ENCODE peak calls at places on chromosomes 1 and 21, in five cellular contexts. One of them, this sample, is unnamed.

GRCh38 chr1:226654046-226654445 is 85.0 kb downstream of the ITPKB start:
- DNase-seq in neural progenitor cell: peak; percentile 77
- DNase-seq in IMR-90: peak; percentile 54
- DNase-seq in astrocyte: peak; percentile 87
- DNase-seq in SK-N-SH: no peak
- DNase-seq in this sample: no peak

GRCh38 chr1:99820546-99820945 is 29.6 kb upstream of the AGL start:
- DNase-seq in neural progenitor cell: no peak
- DNase-seq in IMR-90: no peak
- DNase-seq in astrocyte: no peak
- DNase-seq in SK-N-SH: no peak
- DNase-seq in this sample: no peak

GRCh38 chr1:23673086-23673813 is 18.4 kb upstream of the RPL11 start:
- DNase-seq in neural progenitor cell: peak; percentile 82
- DNase-seq in IMR-90: peak; percentile 69
- DNase-seq in astrocyte: peak; percentile 30
- DNase-seq in SK-N-SH: no peak
- DNase-seq in this sample: peak; percentile 91

GRCh38 chr1:34916104-34916503 is 13.3 kb downstream of the DLGAP3 start:
- DNase-seq in neural progenitor cell: no peak
- DNase-seq in IMR-90: no peak
- DNase-seq in astrocyte: no peak
- DNase-seq in SK-N-SH: no peak
- DNase-seq in this sample: no peak

GRCh38 chr21:40847956-40848355 is 998 bp upstream of the DSCAM start:
- DNase-seq in neural progenitor cell: peak; percentile 31
- DNase-seq in IMR-90: no peak
- DNase-seq in astrocyte: no peak
- DNase-seq in SK-N-SH: no peak
- DNase-seq in this sample: no peak

GRCh38 chr1:178726545-178726944 is 1.5 kb downstream of the RALGPS2 start:
- DNase-seq in neural progenitor cell: no peak
- DNase-seq in IMR-90: no peak
- DNase-seq in astrocyte: no peak
- DNase-seq in SK-N-SH: no peak
- DNase-seq in this sample: no peak

GRCh38 chr21:42037943-42038342 is 27.8 kb upstream of the ZBTB21 start:
- DNase-seq in neural progenitor cell: no peak
- DNase-seq in IMR-90: no peak
- DNase-seq in astrocyte: no peak
- DNase-seq in SK-N-SH: no peak
- DNase-seq in this sample: no peak

GRCh38 chr1:229448373-229448772 is 14.5 kb upstream of the ACTA1 start:
- DNase-seq in neural progenitor cell: no peak
- DNase-seq in IMR-90: no peak
- DNase-seq in astrocyte: no peak
- DNase-seq in SK-N-SH: no peak
- DNase-seq in this sample: no peak

GRCh38 chr1:208942394-208942793 is 641.1 kb upstream of the CAMK1G start:
- DNase-seq in neural progenitor cell: no peak
- DNase-seq in IMR-90: no peak
- DNase-seq in astrocyte: no peak
- DNase-seq in SK-N-SH: no peak
- DNase-seq in this sample: peak; percentile 38

GRCh38 chr1:112423207-112423606 is 27.2 kb downstream of the CTTNBP2NL start:
- DNase-seq in neural progenitor cell: no peak
- DNase-seq in IMR-90: no peak
- DNase-seq in astrocyte: no peak
- DNase-seq in SK-N-SH: no peak
- DNase-seq in this sample: no peak

GRCh38 chr1:156467906-156468305 is 32.7 kb downstream of the MEF2D start:
- DNase-seq in neural progenitor cell: no peak
- DNase-seq in IMR-90: no peak
- DNase-seq in astrocyte: no peak
- DNase-seq in SK-N-SH: no peak
- DNase-seq in this sample: no peak

GRCh38 chr1:67429528-67430357 is 459 bp downstream of the SERBP1 start:
- DNase-seq in neural progenitor cell: peak; percentile 56
- DNase-seq in IMR-90: no peak
- DNase-seq in astrocyte: no peak
- DNase-seq in SK-N-SH: peak; percentile 38
- DNase-seq in this sample: peak; percentile 35

GRCh38 chr1:219174672-219175564 is 1.2 kb downstream of the LYPLAL1 start:
- DNase-seq in neural progenitor cell: peak; percentile 54
- DNase-seq in IMR-90: peak; percentile 90
- DNase-seq in astrocyte: peak; percentile 94
- DNase-seq in SK-N-SH: no peak
- DNase-seq in this sample: peak; percentile 67

GRCh38 chr1:64121766-64122385 is 81.5 kb upstream of the UBE2U start:
- DNase-seq in neural progenitor cell: no peak
- DNase-seq in IMR-90: peak; percentile 47
- DNase-seq in astrocyte: peak; percentile 46
- DNase-seq in SK-N-SH: no peak
- DNase-seq in this sample: peak; percentile 60

GRCh38 chr1:101174722-101175121 is 62.1 kb upstream of the S1PR1 start:
- DNase-seq in neural progenitor cell: no peak
- DNase-seq in IMR-90: peak; percentile 82
- DNase-seq in astrocyte: peak; percentile 88
- DNase-seq in SK-N-SH: no peak
- DNase-seq in this sample: peak; percentile 87

GRCh38 chr1:69737527-69738176 is 169.9 kb downstream of the LRRC7 start:
- DNase-seq in neural progenitor cell: peak; percentile 81
- DNase-seq in IMR-90: peak; percentile 67
- DNase-seq in astrocyte: peak; percentile 51
- DNase-seq in SK-N-SH: peak; percentile 9
- DNase-seq in this sample: peak; percentile 63

GRCh38 chr1:46199233-46199749 is 1.1 kb upstream of the POMGNT1 start:
- DNase-seq in neural progenitor cell: no peak
- DNase-seq in IMR-90: no peak
- DNase-seq in astrocyte: no peak
- DNase-seq in SK-N-SH: no peak
- DNase-seq in this sample: no peak

GRCh38 chr1:153944005-153944821 is 2.3 kb downstream of the DENND4B start:
- DNase-seq in neural progenitor cell: no peak
- DNase-seq in IMR-90: no peak
- DNase-seq in astrocyte: no peak
- DNase-seq in SK-N-SH: peak; percentile 56
- DNase-seq in this sample: no peak

GRCh38 chr1:116820362-116820761 is 66.1 kb downstream of the CD2 start:
- DNase-seq in neural progenitor cell: no peak
- DNase-seq in IMR-90: peak; percentile 80
- DNase-seq in astrocyte: peak; percentile 99
- DNase-seq in SK-N-SH: no peak
- DNase-seq in this sample: peak; percentile 88

GRCh38 chr1:30310966-30311742 is 412.2 kb downstream of the MATN1 start:
- DNase-seq in neural progenitor cell: no peak
- DNase-seq in IMR-90: no peak
- DNase-seq in astrocyte: no peak
- DNase-seq in SK-N-SH: no peak
- DNase-seq in this sample: no peak

GRCh38 chr1:94580367-94581115 is 39.0 kb upstream of the F3 start:
- DNase-seq in neural progenitor cell: no peak
- DNase-seq in IMR-90: peak; percentile 45
- DNase-seq in astrocyte: peak; percentile 48
- DNase-seq in SK-N-SH: no peak
- DNase-seq in this sample: no peak

GRCh38 chr1:229282295-229282823 is 11.4 kb downstream of the RAB4A start:
- DNase-seq in neural progenitor cell: no peak
- DNase-seq in IMR-90: no peak
- DNase-seq in astrocyte: no peak
- DNase-seq in SK-N-SH: no peak
- DNase-seq in this sample: no peak

GRCh38 chr1:95230768-95231191 is 3.2 kb upstream of the RWDD3 start:
- DNase-seq in neural progenitor cell: no peak
- DNase-seq in IMR-90: no peak
- DNase-seq in astrocyte: no peak
- DNase-seq in SK-N-SH: no peak
- DNase-seq in this sample: no peak

GRCh38 chr1:232333419-232333767 is 296.5 kb downstream of the SIPA1L2 start:
- DNase-seq in neural progenitor cell: no peak
- DNase-seq in IMR-90: no peak
- DNase-seq in astrocyte: no peak
- DNase-seq in SK-N-SH: no peak
- DNase-seq in this sample: no peak

GRCh38 chr1:107689157-107689556 is 275.8 kb downstream of the VAV3 start:
- DNase-seq in neural progenitor cell: no peak
- DNase-seq in IMR-90: no peak
- DNase-seq in astrocyte: no peak
- DNase-seq in SK-N-SH: no peak
- DNase-seq in this sample: peak; percentile 75

GRCh38 chr1:172425339-172425738 is 4.9 kb downstream of the C1orf105 start:
- DNase-seq in neural progenitor cell: no peak
- DNase-seq in IMR-90: no peak
- DNase-seq in astrocyte: no peak
- DNase-seq in SK-N-SH: no peak
- DNase-seq in this sample: no peak

GRCh38 chr1:13605159-13605558 is 21.5 kb downstream of the PDPN start:
- DNase-seq in neural progenitor cell: no peak
- DNase-seq in IMR-90: peak; percentile 36
- DNase-seq in astrocyte: peak; percentile 89
- DNase-seq in SK-N-SH: no peak
- DNase-seq in this sample: peak; percentile 52

GRCh38 chr1:41859686-41860085 is 59.0 kb downstream of the HIVEP3 start:
- DNase-seq in neural progenitor cell: no peak
- DNase-seq in IMR-90: no peak
- DNase-seq in astrocyte: no peak
- DNase-seq in SK-N-SH: no peak
- DNase-seq in this sample: peak; percentile 68

GRCh38 chr1:25038699-25039098 is 108.6 kb upstream of the RUNX3 start:
- DNase-seq in neural progenitor cell: no peak
- DNase-seq in IMR-90: no peak
- DNase-seq in astrocyte: no peak
- DNase-seq in SK-N-SH: no peak
- DNase-seq in this sample: no peak

GRCh38 chr1:25041869-25042268 is 111.8 kb upstream of the RUNX3 start:
- DNase-seq in neural progenitor cell: no peak
- DNase-seq in IMR-90: no peak
- DNase-seq in astrocyte: no peak
- DNase-seq in SK-N-SH: no peak
- DNase-seq in this sample: no peak

GRCh38 chr1:25040122-25040685 is 110.1 kb upstream of the RUNX3 start:
- DNase-seq in neural progenitor cell: no peak
- DNase-seq in IMR-90: no peak
- DNase-seq in astrocyte: no peak
- DNase-seq in SK-N-SH: no peak
- DNase-seq in this sample: no peak

GRCh38 chr1:25037174-25038074 is 107.3 kb upstream of the RUNX3 start:
- DNase-seq in neural progenitor cell: peak; percentile 70
- DNase-seq in IMR-90: peak; percentile 13
- DNase-seq in astrocyte: no peak
- DNase-seq in SK-N-SH: peak; percentile 78
- DNase-seq in this sample: no peak

GRCh38 chr1:25039229-25039628 is 109.2 kb upstream of the RUNX3 start:
- DNase-seq in neural progenitor cell: no peak
- DNase-seq in IMR-90: peak; percentile 5
- DNase-seq in astrocyte: no peak
- DNase-seq in SK-N-SH: no peak
- DNase-seq in this sample: no peak
- TF ChIP-seq CTCF in neural progenitor cell: peak; percentile 19
- TF ChIP-seq CTCF in IMR-90: peak; percentile 19
- TF ChIP-seq CTCF in astrocyte: no peak
- TF ChIP-seq CTCF in SK-N-SH: no peak
- TF ChIP-seq CTCF in this sample: no peak

GRCh38 chr1:14925336-14926136 is 228.0 kb upstream of the TMEM51 start:
- DNase-seq in neural progenitor cell: no peak
- DNase-seq in IMR-90: no peak
- DNase-seq in astrocyte: no peak
- DNase-seq in SK-N-SH: no peak
- DNase-seq in this sample: no peak
- H3K9ac ChIP-seq in neural progenitor cell: no peak overlapping the region
- H3K9ac ChIP-seq in IMR-90: peak overlapping the region; percentile 82
- H3K9ac ChIP-seq in astrocyte: peak overlapping the region; percentile 69
- H3K9ac ChIP-seq in SK-N-SH: peak overlapping the region; percentile 71
- H3K9ac ChIP-seq in this sample: peak overlapping the region; percentile 73

GRCh38 chr21:32414579-32415358 is 2.3 kb downstream of the EVA1C start:
- DNase-seq in neural progenitor cell: peak; percentile 11
- DNase-seq in IMR-90: peak; percentile 63
- DNase-seq in astrocyte: peak; percentile 26
- DNase-seq in SK-N-SH: peak; percentile 42
- DNase-seq in this sample: peak; percentile 30
- TF ChIP-seq CTCF in neural progenitor cell: no peak
- TF ChIP-seq CTCF in IMR-90: peak; percentile 68
- TF ChIP-seq CTCF in astrocyte: peak; percentile 51
- TF ChIP-seq CTCF in SK-N-SH: peak; percentile 70
- TF ChIP-seq CTCF in this sample: peak; percentile 45

GRCh38 chr1:39646232-39647081 is 7.0 kb upstream of the HEYL start:
- DNase-seq in neural progenitor cell: peak; percentile 71
- DNase-seq in IMR-90: peak; percentile 79
- DNase-seq in astrocyte: no peak
- DNase-seq in SK-N-SH: peak; percentile 82
- DNase-seq in this sample: no peak
- H3K9ac ChIP-seq in neural progenitor cell: no peak overlapping the region
- H3K9ac ChIP-seq in IMR-90: no peak overlapping the region
- H3K9ac ChIP-seq in astrocyte: no peak overlapping the region
- H3K9ac ChIP-seq in SK-N-SH: no peak overlapping the region
- H3K9ac ChIP-seq in this sample: no peak overlapping the region

GRCh38 chr1:90964444-90965035 is 57.3 kb downstream of the ZNF644 start:
- DNase-seq in neural progenitor cell: peak; percentile 15
- DNase-seq in IMR-90: peak; percentile 21
- DNase-seq in astrocyte: peak; percentile 5
- DNase-seq in SK-N-SH: no peak
- DNase-seq in this sample: peak; percentile 13
- TF ChIP-seq CTCF in neural progenitor cell: peak; percentile 60
- TF ChIP-seq CTCF in IMR-90: peak; percentile 54
- TF ChIP-seq CTCF in astrocyte: peak; percentile 21
- TF ChIP-seq CTCF in SK-N-SH: peak; percentile 67
- TF ChIP-seq CTCF in this sample: peak; percentile 27

GRCh38 chr1:39701092-39701460 is 9.8 kb upstream of the HPCAL4 start:
- DNase-seq in neural progenitor cell: no peak
- DNase-seq in IMR-90: peak; percentile 56
- DNase-seq in astrocyte: peak; percentile 67
- DNase-seq in SK-N-SH: no peak
- DNase-seq in this sample: no peak
- H3K9ac ChIP-seq in neural progenitor cell: no peak overlapping the region
- H3K9ac ChIP-seq in IMR-90: no peak overlapping the region
- H3K9ac ChIP-seq in astrocyte: peak overlapping the region; percentile 36
- H3K9ac ChIP-seq in SK-N-SH: no peak overlapping the region
- H3K9ac ChIP-seq in this sample: no peak overlapping the region

GRCh38 chr1:202994756-202995155 is 12.4 kb upstream of the TMEM183A start:
- DNase-seq in neural progenitor cell: no peak
- DNase-seq in IMR-90: no peak
- DNase-seq in astrocyte: no peak
- DNase-seq in SK-N-SH: no peak
- DNase-seq in this sample: no peak

GRCh38 chr1:203000217-203000944 is 6.8 kb upstream of the TMEM183A start:
- DNase-seq in neural progenitor cell: no peak
- DNase-seq in IMR-90: no peak
- DNase-seq in astrocyte: no peak
- DNase-seq in SK-N-SH: no peak
- DNase-seq in this sample: no peak

GRCh38 chr1:203002951-203003350 is 4.2 kb upstream of the TMEM183A start:
- DNase-seq in neural progenitor cell: no peak
- DNase-seq in IMR-90: no peak
- DNase-seq in astrocyte: no peak
- DNase-seq in SK-N-SH: no peak
- DNase-seq in this sample: no peak

GRCh38 chr1:203001986-203002385 is 5.2 kb upstream of the TMEM183A start:
- DNase-seq in neural progenitor cell: no peak
- DNase-seq in IMR-90: no peak
- DNase-seq in astrocyte: no peak
- DNase-seq in SK-N-SH: no peak
- DNase-seq in this sample: no peak

GRCh38 chr1:202998836-202999750 is 8.1 kb upstream of the TMEM183A start:
- DNase-seq in neural progenitor cell: peak; percentile 72
- DNase-seq in IMR-90: peak; percentile 52
- DNase-seq in astrocyte: peak; percentile 12
- DNase-seq in SK-N-SH: peak; percentile 45
- DNase-seq in this sample: peak; percentile 28
- TF ChIP-seq CTCF in neural progenitor cell: peak; percentile 94
- TF ChIP-seq CTCF in IMR-90: peak; percentile 84
- TF ChIP-seq CTCF in astrocyte: peak; percentile 85
- TF ChIP-seq CTCF in SK-N-SH: peak; percentile 93
- TF ChIP-seq CTCF in this sample: peak; percentile 80